ENCODE peak calls at places on chromosomes 3 and 15, in eight cellular contexts. One of them, this sample, is unnamed.

GRCh38 chr3:37814547-37814946 is 47.1 kb upstream of the CTDSPL start:
- DNase-seq in GM06990: no peak
- DNase-seq in progenitor cell of endocrine pancreas: no peak
- DNase-seq in posterior vena cava: no peak
- DNase-seq in activated naive CD4-positive, alpha-beta T cell: no peak
- DNase-seq in esophagus squamous epithelium: no peak
- DNase-seq in CD4-positive, alpha-beta T cell: no peak
- DNase-seq in H7: peak; percentile 28
- DNase-seq in this sample: no peak

GRCh38 chr15:83200589-83200988 is 7.0 kb downstream of the HDGFL3 start:
- DNase-seq in GM06990: no peak
- DNase-seq in progenitor cell of endocrine pancreas: no peak
- DNase-seq in posterior vena cava: no peak
- DNase-seq in activated naive CD4-positive, alpha-beta T cell: no peak
- DNase-seq in esophagus squamous epithelium: no peak
- DNase-seq in CD4-positive, alpha-beta T cell: no peak
- DNase-seq in H7: no peak
- DNase-seq in this sample: no peak

GRCh38 chr3:194058189-194058571 is 77.8 kb upstream of the HES1 start:
- DNase-seq in GM06990: peak; percentile 70
- DNase-seq in progenitor cell of endocrine pancreas: peak; percentile 42
- DNase-seq in posterior vena cava: peak; percentile 87
- DNase-seq in activated naive CD4-positive, alpha-beta T cell: no peak
- DNase-seq in esophagus squamous epithelium: no peak
- DNase-seq in CD4-positive, alpha-beta T cell: no peak
- DNase-seq in H7: peak; percentile 90
- DNase-seq in this sample: no peak

GRCh38 chr3:161884830-161885229 is 388.2 kb downstream of the OTOL1 start:
- DNase-seq in GM06990: no peak
- DNase-seq in progenitor cell of endocrine pancreas: no peak
- DNase-seq in posterior vena cava: no peak
- DNase-seq in activated naive CD4-positive, alpha-beta T cell: no peak
- DNase-seq in esophagus squamous epithelium: no peak
- DNase-seq in CD4-positive, alpha-beta T cell: no peak
- DNase-seq in H7: no peak
- DNase-seq in this sample: no peak

GRCh38 chr3:128170866-128171516 is 17.7 kb downstream of the EEFSEC start:
- DNase-seq in GM06990: no peak
- DNase-seq in progenitor cell of endocrine pancreas: peak; percentile 38
- DNase-seq in posterior vena cava: no peak
- DNase-seq in activated naive CD4-positive, alpha-beta T cell: no peak
- DNase-seq in esophagus squamous epithelium: no peak
- DNase-seq in CD4-positive, alpha-beta T cell: no peak
- DNase-seq in H7: peak; percentile 55
- DNase-seq in this sample: no peak

GRCh38 chr3:190435618-190436017 is 14.1 kb downstream of the TMEM207 start:
- DNase-seq in GM06990: no peak
- DNase-seq in progenitor cell of endocrine pancreas: no peak
- DNase-seq in posterior vena cava: no peak
- DNase-seq in activated naive CD4-positive, alpha-beta T cell: no peak
- DNase-seq in esophagus squamous epithelium: no peak
- DNase-seq in CD4-positive, alpha-beta T cell: no peak
- DNase-seq in H7: no peak
- DNase-seq in this sample: no peak

GRCh38 chr15:27492021-27492621 is 521.1 kb downstream of the GABRG3 start:
- DNase-seq in GM06990: no peak
- DNase-seq in progenitor cell of endocrine pancreas: no peak
- DNase-seq in posterior vena cava: peak; percentile 78
- DNase-seq in activated naive CD4-positive, alpha-beta T cell: no peak
- DNase-seq in esophagus squamous epithelium: no peak
- DNase-seq in CD4-positive, alpha-beta T cell: no peak
- DNase-seq in H7: peak; percentile 22
- DNase-seq in this sample: no peak

GRCh38 chr15:54990793-54991192 is 205.9 kb downstream of the RSL24D1 start:
- DNase-seq in GM06990: no peak
- DNase-seq in progenitor cell of endocrine pancreas: no peak
- DNase-seq in posterior vena cava: no peak
- DNase-seq in activated naive CD4-positive, alpha-beta T cell: no peak
- DNase-seq in esophagus squamous epithelium: no peak
- DNase-seq in CD4-positive, alpha-beta T cell: no peak
- DNase-seq in H7: no peak
- DNase-seq in this sample: no peak

GRCh38 chr3:159829056-159829995 is 159.3 kb upstream of the IL12A start:
- DNase-seq in GM06990: no peak
- DNase-seq in progenitor cell of endocrine pancreas: no peak
- DNase-seq in posterior vena cava: no peak
- DNase-seq in activated naive CD4-positive, alpha-beta T cell: no peak
- DNase-seq in esophagus squamous epithelium: no peak
- DNase-seq in CD4-positive, alpha-beta T cell: no peak
- DNase-seq in H7: no peak
- DNase-seq in this sample: no peak

GRCh38 chr15:20353966-20354883 is 187.4 kb downstream of the GOLGA6L6 start:
- DNase-seq in GM06990: no peak
- DNase-seq in progenitor cell of endocrine pancreas: no peak
- DNase-seq in posterior vena cava: peak; percentile 81
- DNase-seq in activated naive CD4-positive, alpha-beta T cell: no peak
- DNase-seq in esophagus squamous epithelium: no peak
- DNase-seq in CD4-positive, alpha-beta T cell: no peak
- DNase-seq in H7: peak; percentile 7
- DNase-seq in this sample: no peak

GRCh38 chr15:80970018-80970657 is 19.5 kb downstream of the MESD start:
- DNase-seq in GM06990: no peak
- DNase-seq in progenitor cell of endocrine pancreas: peak; percentile 23
- DNase-seq in posterior vena cava: no peak
- DNase-seq in activated naive CD4-positive, alpha-beta T cell: peak; percentile 11
- DNase-seq in esophagus squamous epithelium: no peak
- DNase-seq in CD4-positive, alpha-beta T cell: peak; percentile 39
- DNase-seq in H7: peak; percentile 53
- DNase-seq in this sample: peak; percentile 51

GRCh38 chr3:182364323-182364722 is 429.0 kb upstream of the ATP11B start:
- DNase-seq in GM06990: no peak
- DNase-seq in progenitor cell of endocrine pancreas: no peak
- DNase-seq in posterior vena cava: no peak
- DNase-seq in activated naive CD4-positive, alpha-beta T cell: no peak
- DNase-seq in esophagus squamous epithelium: no peak
- DNase-seq in CD4-positive, alpha-beta T cell: no peak
- DNase-seq in H7: no peak
- DNase-seq in this sample: no peak

GRCh38 chr15:74786659-74787165 is 4.8 kb downstream of the CSK start:
- DNase-seq in GM06990: peak; percentile 60
- DNase-seq in progenitor cell of endocrine pancreas: no peak
- DNase-seq in posterior vena cava: no peak
- DNase-seq in activated naive CD4-positive, alpha-beta T cell: no peak
- DNase-seq in esophagus squamous epithelium: no peak
- DNase-seq in CD4-positive, alpha-beta T cell: no peak
- DNase-seq in H7: no peak
- DNase-seq in this sample: no peak

GRCh38 chr3:141860766-141861513 is 15.5 kb upstream of the ATP1B3 start:
- DNase-seq in GM06990: no peak
- DNase-seq in progenitor cell of endocrine pancreas: no peak
- DNase-seq in posterior vena cava: no peak
- DNase-seq in activated naive CD4-positive, alpha-beta T cell: no peak
- DNase-seq in esophagus squamous epithelium: no peak
- DNase-seq in CD4-positive, alpha-beta T cell: no peak
- DNase-seq in H7: no peak
- DNase-seq in this sample: no peak

GRCh38 chr3:156617781-156618180 is 56.6 kb upstream of the TIPARP start:
- DNase-seq in GM06990: no peak
- DNase-seq in progenitor cell of endocrine pancreas: no peak
- DNase-seq in posterior vena cava: no peak
- DNase-seq in activated naive CD4-positive, alpha-beta T cell: no peak
- DNase-seq in esophagus squamous epithelium: no peak
- DNase-seq in CD4-positive, alpha-beta T cell: no peak
- DNase-seq in H7: no peak
- DNase-seq in this sample: no peak

GRCh38 chr3:86937306-86937791 is 53.6 kb downstream of the VGLL3 start:
- DNase-seq in GM06990: no peak
- DNase-seq in progenitor cell of endocrine pancreas: no peak
- DNase-seq in posterior vena cava: peak; percentile 80
- DNase-seq in activated naive CD4-positive, alpha-beta T cell: no peak
- DNase-seq in esophagus squamous epithelium: no peak
- DNase-seq in CD4-positive, alpha-beta T cell: no peak
- DNase-seq in H7: no peak
- DNase-seq in this sample: no peak

GRCh38 chr3:149216195-149216869 is 5.3 kb downstream of the CP start:
- DNase-seq in GM06990: no peak
- DNase-seq in progenitor cell of endocrine pancreas: no peak
- DNase-seq in posterior vena cava: no peak
- DNase-seq in activated naive CD4-positive, alpha-beta T cell: no peak
- DNase-seq in esophagus squamous epithelium: no peak
- DNase-seq in CD4-positive, alpha-beta T cell: no peak
- DNase-seq in H7: no peak
- DNase-seq in this sample: no peak

GRCh38 chr3:58347984-58348383 is 15.3 kb downstream of the PXK start:
- DNase-seq in GM06990: no peak
- DNase-seq in progenitor cell of endocrine pancreas: no peak
- DNase-seq in posterior vena cava: no peak
- DNase-seq in activated naive CD4-positive, alpha-beta T cell: no peak
- DNase-seq in esophagus squamous epithelium: no peak
- DNase-seq in CD4-positive, alpha-beta T cell: no peak
- DNase-seq in H7: no peak
- DNase-seq in this sample: no peak

GRCh38 chr15:81190922-81191507 is 5.7 kb upstream of the IL16 start:
- DNase-seq in GM06990: no peak
- DNase-seq in progenitor cell of endocrine pancreas: no peak
- DNase-seq in posterior vena cava: no peak
- DNase-seq in activated naive CD4-positive, alpha-beta T cell: no peak
- DNase-seq in esophagus squamous epithelium: no peak
- DNase-seq in CD4-positive, alpha-beta T cell: no peak
- DNase-seq in H7: no peak
- DNase-seq in this sample: no peak

GRCh38 chr3:82000773-82001172 is 239.3 kb upstream of the GBE1 start:
- DNase-seq in GM06990: no peak
- DNase-seq in progenitor cell of endocrine pancreas: no peak
- DNase-seq in posterior vena cava: no peak
- DNase-seq in activated naive CD4-positive, alpha-beta T cell: no peak
- DNase-seq in esophagus squamous epithelium: no peak
- DNase-seq in CD4-positive, alpha-beta T cell: no peak
- DNase-seq in H7: no peak
- DNase-seq in this sample: no peak

GRCh38 chr15:85673326-85673725 is 121.4 kb downstream of the KLHL25 start:
- DNase-seq in GM06990: no peak
- DNase-seq in progenitor cell of endocrine pancreas: no peak
- DNase-seq in posterior vena cava: no peak
- DNase-seq in activated naive CD4-positive, alpha-beta T cell: no peak
- DNase-seq in esophagus squamous epithelium: no peak
- DNase-seq in CD4-positive, alpha-beta T cell: no peak
- DNase-seq in H7: no peak
- DNase-seq in this sample: no peak

GRCh38 chr3:72299321-72299802 is 514.4 kb upstream of the PROK2 start:
- DNase-seq in GM06990: no peak
- DNase-seq in progenitor cell of endocrine pancreas: no peak
- DNase-seq in posterior vena cava: no peak
- DNase-seq in activated naive CD4-positive, alpha-beta T cell: no peak
- DNase-seq in esophagus squamous epithelium: no peak
- DNase-seq in CD4-positive, alpha-beta T cell: no peak
- DNase-seq in H7: no peak
- DNase-seq in this sample: no peak

GRCh38 chr15:68258684-68259083 is 18.9 kb upstream of the FEM1B start:
- DNase-seq in GM06990: no peak
- DNase-seq in progenitor cell of endocrine pancreas: no peak
- DNase-seq in posterior vena cava: no peak
- DNase-seq in activated naive CD4-positive, alpha-beta T cell: no peak
- DNase-seq in esophagus squamous epithelium: no peak
- DNase-seq in CD4-positive, alpha-beta T cell: no peak
- DNase-seq in H7: no peak
- DNase-seq in this sample: no peak

GRCh38 chr3:195761503-195762248 is 40.9 kb downstream of the MUC20 start:
- DNase-seq in GM06990: no peak
- DNase-seq in progenitor cell of endocrine pancreas: no peak
- DNase-seq in posterior vena cava: peak; percentile 73
- DNase-seq in activated naive CD4-positive, alpha-beta T cell: no peak
- DNase-seq in esophagus squamous epithelium: no peak
- DNase-seq in CD4-positive, alpha-beta T cell: no peak
- DNase-seq in H7: peak; percentile 72
- DNase-seq in this sample: peak; percentile 18

GRCh38 chr3:123834631-123835030 is 49.5 kb downstream of the MYLK start:
- DNase-seq in GM06990: no peak
- DNase-seq in progenitor cell of endocrine pancreas: no peak
- DNase-seq in posterior vena cava: no peak
- DNase-seq in activated naive CD4-positive, alpha-beta T cell: no peak
- DNase-seq in esophagus squamous epithelium: no peak
- DNase-seq in CD4-positive, alpha-beta T cell: no peak
- DNase-seq in H7: no peak
- DNase-seq in this sample: no peak

GRCh38 chr3:166100710-166101109 is 263.5 kb upstream of the BCHE start:
- DNase-seq in GM06990: no peak
- DNase-seq in progenitor cell of endocrine pancreas: no peak
- DNase-seq in posterior vena cava: no peak
- DNase-seq in activated naive CD4-positive, alpha-beta T cell: no peak
- DNase-seq in esophagus squamous epithelium: no peak
- DNase-seq in CD4-positive, alpha-beta T cell: no peak
- DNase-seq in H7: no peak
- DNase-seq in this sample: no peak

GRCh38 chr3:161272524-161272923 is 51.4 kb downstream of the NMD3 start:
- DNase-seq in GM06990: no peak
- DNase-seq in progenitor cell of endocrine pancreas: no peak
- DNase-seq in posterior vena cava: no peak
- DNase-seq in activated naive CD4-positive, alpha-beta T cell: no peak
- DNase-seq in esophagus squamous epithelium: no peak
- DNase-seq in CD4-positive, alpha-beta T cell: no peak
- DNase-seq in H7: no peak
- DNase-seq in this sample: no peak

GRCh38 chr3:125154800-125155269 is 57.7 kb downstream of the SLC12A8 start:
- DNase-seq in GM06990: no peak
- DNase-seq in progenitor cell of endocrine pancreas: no peak
- DNase-seq in posterior vena cava: no peak
- DNase-seq in activated naive CD4-positive, alpha-beta T cell: no peak
- DNase-seq in esophagus squamous epithelium: no peak
- DNase-seq in CD4-positive, alpha-beta T cell: no peak
- DNase-seq in H7: no peak
- DNase-seq in this sample: no peak

GRCh38 chr3:45606991-45607712 is 12.6 kb downstream of the LIMD1 start:
- DNase-seq in GM06990: no peak
- DNase-seq in progenitor cell of endocrine pancreas: no peak
- DNase-seq in posterior vena cava: no peak
- DNase-seq in activated naive CD4-positive, alpha-beta T cell: no peak
- DNase-seq in esophagus squamous epithelium: no peak
- DNase-seq in CD4-positive, alpha-beta T cell: no peak
- DNase-seq in H7: no peak
- DNase-seq in this sample: no peak

GRCh38 chr3:99952306-99952705 is 134.6 kb downstream of the CMSS1 start:
- DNase-seq in GM06990: no peak
- DNase-seq in progenitor cell of endocrine pancreas: no peak
- DNase-seq in posterior vena cava: no peak
- DNase-seq in activated naive CD4-positive, alpha-beta T cell: no peak
- DNase-seq in esophagus squamous epithelium: no peak
- DNase-seq in CD4-positive, alpha-beta T cell: no peak
- DNase-seq in H7: no peak
- DNase-seq in this sample: no peak

GRCh38 chr15:70063284-70063991 is 34.3 kb downstream of the TLE3 start:
- DNase-seq in GM06990: no peak
- DNase-seq in progenitor cell of endocrine pancreas: no peak
- DNase-seq in posterior vena cava: peak; percentile 83
- DNase-seq in activated naive CD4-positive, alpha-beta T cell: no peak
- DNase-seq in esophagus squamous epithelium: no peak
- DNase-seq in CD4-positive, alpha-beta T cell: no peak
- DNase-seq in H7: no peak
- DNase-seq in this sample: no peak

GRCh38 chr15:99207672-99208071 is 41.7 kb downstream of the TTC23 start:
- DNase-seq in GM06990: no peak
- DNase-seq in progenitor cell of endocrine pancreas: no peak
- DNase-seq in posterior vena cava: no peak
- DNase-seq in activated naive CD4-positive, alpha-beta T cell: no peak
- DNase-seq in esophagus squamous epithelium: no peak
- DNase-seq in CD4-positive, alpha-beta T cell: no peak
- DNase-seq in H7: no peak
- DNase-seq in this sample: no peak

GRCh38 chr3:55826731-55827496 is 339.8 kb upstream of the WNT5A start:
- DNase-seq in GM06990: no peak
- DNase-seq in progenitor cell of endocrine pancreas: no peak
- DNase-seq in posterior vena cava: no peak
- DNase-seq in activated naive CD4-positive, alpha-beta T cell: no peak
- DNase-seq in esophagus squamous epithelium: no peak
- DNase-seq in CD4-positive, alpha-beta T cell: no peak
- DNase-seq in H7: no peak
- DNase-seq in this sample: no peak